ENCODE peak calls at places on chromosomes 3 and 15, in four cellular contexts. V is spleen, U is tibial nerve, J is kidney. L is an unnamed sample. For H3K4me1, the result is how much of the 10 kb centered on the place peaks cover.

GRCh38 chr15:31200735-31201151 is 99.2 kb upstream of the TRPM1 start:
- DNase-seq in J (peak), U (no peak), V (peak), L (no peak)

GRCh38 chr3:106333911-106334618 is 465.3 kb upstream of the CBLB start:
- DNase-seq in V (no peak), J (no peak), U (no peak), L (no peak)

GRCh38 chr3:10867384-10867783 is 51.4 kb downstream of the SLC6A11 start:
- DNase-seq in U (no peak), V (no peak), J (no peak), L (peak)

GRCh38 chr3:52670621-52671521 is 14.8 kb downstream of the PBRM1 start:
- DNase-seq in V (no peak), J (no peak), U (no peak), L (no peak)

GRCh38 chr3:167032267-167032876 is 347.7 kb downstream of the ZBBX start:
- DNase-seq in V (no peak), J (no peak), U (no peak), L (no peak)

GRCh38 chr15:23690450-23690852 is 3.3 kb upstream of the NDN start:
- DNase-seq in U (no peak), J (no peak), V (no peak), L (no peak)

GRCh38 chr3:25460751-25461150 is 32.7 kb downstream of the RARB start:
- DNase-seq in V (no peak), J (no peak), U (no peak), L (peak)

GRCh38 chr3:141065841-141066592 is 14.9 kb downstream of the SPSB4 start:
- DNase-seq in V (no peak), U (no peak), J (no peak), L (no peak)

GRCh38 chr3:32177702-32178198 is 60.7 kb upstream of the CMTM8 start:
- DNase-seq in V (no peak), U (peak), J (no peak), L (peak)

GRCh38 chr15:45200001-45200798 is 12.4 kb upstream of the SHF start:
- DNase-seq in V (peak), J (peak), U (peak), L (peak)

GRCh38 chr3:55623786-55624185 is 136.7 kb upstream of the WNT5A start:
- DNase-seq in V (no peak), U (no peak), J (no peak), L (no peak)

GRCh38 chr3:172330413-172330812 is 117.8 kb downstream of the GHSR start:
- DNase-seq in J (no peak), U (no peak), V (no peak), L (no peak)
- H3K4me3 ChIP-seq in J (no peak), U (no peak), V (no peak), L (no peak)

DNA sequence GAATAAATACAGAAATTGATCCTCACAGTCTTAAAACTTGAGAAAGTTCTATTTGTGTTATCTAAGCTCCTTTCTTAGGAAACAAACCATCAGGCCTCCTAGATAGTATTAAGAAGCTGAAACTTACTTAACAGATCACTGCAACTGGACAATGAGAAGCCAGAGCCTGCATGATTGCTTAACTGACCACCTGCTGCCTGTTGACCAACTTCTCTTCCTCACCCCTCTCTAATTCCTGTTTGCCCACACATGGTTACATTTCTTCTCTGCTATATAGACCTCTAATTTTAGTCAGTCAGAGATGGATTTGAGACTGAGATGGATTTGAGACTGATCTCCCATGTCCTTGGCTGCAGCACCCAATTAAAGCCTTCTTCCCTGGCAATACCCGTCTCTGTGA is 13.5 kb downstream of the CCPG1 start:
- DNase-seq in J (no peak), U (no peak), V (no peak), L (no peak)
- H3K4me1 ChIP-seq in J (under half), U (under half), V (under half), L (under half)

DNA sequence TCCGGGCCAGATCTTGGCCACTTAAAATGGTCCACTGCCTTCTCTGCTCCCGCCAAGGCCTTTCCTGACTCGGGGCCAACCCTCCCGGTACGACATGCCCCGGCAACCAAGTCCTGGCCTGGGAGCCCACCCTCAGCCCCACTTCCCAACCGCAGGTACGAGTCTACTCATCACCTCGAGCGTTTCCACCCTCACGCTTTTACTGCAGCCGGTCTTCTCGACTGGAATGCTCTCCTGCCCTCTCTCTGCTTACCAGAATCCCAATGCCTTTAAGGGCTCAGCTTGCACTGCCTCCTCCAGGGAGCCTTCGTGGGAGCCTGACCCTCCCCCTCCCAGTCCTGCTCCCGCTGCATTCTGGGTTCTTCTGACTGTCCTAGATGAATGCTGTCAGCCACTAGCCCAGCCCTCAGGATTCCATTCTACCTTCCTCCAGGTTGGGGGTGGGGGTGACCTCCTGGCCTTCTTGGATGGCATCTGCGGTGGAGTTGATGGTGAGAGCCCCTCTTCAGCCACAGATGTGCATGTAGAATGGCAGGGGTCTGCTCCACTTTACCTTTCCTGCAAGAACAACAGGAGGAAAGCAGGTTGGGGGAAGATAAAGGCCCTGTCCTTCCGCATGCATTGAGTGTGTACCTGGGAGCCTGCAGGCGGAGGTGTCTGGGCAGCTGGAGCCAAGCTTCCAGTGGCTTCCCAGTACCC is 1.1 kb upstream of the CSRNP1 start:
- DNase-seq in U (no peak), J (peak), V (peak), L (no peak)
- H3K4me3 ChIP-seq in U (no peak), J (peak), V (no peak), L (no peak)

DNA sequence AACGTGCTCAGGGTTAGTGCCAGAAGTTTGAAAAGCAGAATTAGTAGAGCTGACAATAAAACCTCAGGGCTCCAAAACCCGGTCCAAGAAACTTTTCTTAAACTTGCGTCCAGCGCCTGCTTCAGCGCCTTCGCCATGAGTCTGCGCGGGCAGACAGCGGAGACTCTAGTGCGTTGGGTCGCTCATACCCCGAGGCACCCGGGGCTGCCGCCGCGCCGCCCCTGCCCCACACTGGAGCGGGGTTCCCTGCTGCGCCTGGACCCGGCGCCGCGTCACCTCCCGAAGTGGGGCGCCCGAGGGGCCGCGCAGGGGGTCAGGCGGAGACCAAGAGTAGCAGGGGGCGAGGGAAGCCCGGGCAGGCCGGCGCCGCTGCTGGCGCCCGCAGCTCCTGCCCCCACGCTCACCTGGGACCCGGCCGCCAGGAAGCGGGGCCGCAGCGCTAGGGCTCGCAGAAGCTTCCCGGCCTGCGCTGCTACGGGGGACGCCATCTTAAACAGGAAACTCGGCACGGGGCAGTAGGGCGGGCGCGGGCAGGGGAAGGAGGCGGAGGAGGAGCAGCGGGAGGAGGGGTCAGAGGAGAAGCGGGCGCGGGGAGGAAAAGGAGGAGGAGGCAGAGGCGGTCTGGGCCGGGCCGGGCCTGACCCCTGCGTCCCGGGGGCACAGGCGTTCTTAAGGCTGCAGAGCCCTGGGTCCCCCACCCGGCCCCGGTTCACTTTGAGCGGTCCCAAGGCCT is at the start of gene SUCLG2:
- DNase-seq in V (peak), U (peak), J (peak), L (peak)
- H3K4me1 ChIP-seq in V (under half), U (under half), J (under half), L (under half)

GRCh38 chr3:30622047-30622545 is 15.7 kb downstream of the TGFBR2 start:
- DNase-seq in V (no peak), U (no peak), J (no peak), L (no peak)
- H3K4me3 ChIP-seq in V (no peak), U (no peak), J (no peak), L (no peak)